ENCODE peak calls at places on chromosomes 6 and 20, in nine cellular contexts. V is psoas muscle, M is tibial nerve, H is brain microvascular endothelial cell, E is A549, K is AG10803, C is GM12865, Q is BJ, T is lower leg skin. N is an unnamed sample.

GRCh38 chr20:62651285-62652021 is 9.2 kb downstream of the SLCO4A1 start:
- DNase-seq in K (peak; percentile 12), H (peak; percentile 55), V (peak; percentile 82), T (peak; percentile 96), E (no peak), Q (no peak), M (no peak), C (peak; percentile 96), N (no peak)

GRCh38 chr20:46689754-46690085 is 476 bp upstream of the TP53RK start:
- DNase-seq in M (no peak), C (no peak), T (no peak), H (no peak), E (peak; percentile 28), Q (no peak), K (no peak), V (no peak), N (no peak)

GRCh38 chr20:3781153-3781910 is at the start of gene SPEF1:
- DNase-seq in Q (peak; percentile 86), M (peak; percentile 62), V (peak; percentile 82), H (peak; percentile 90), E (peak; percentile 100), T (peak; percentile 92), K (peak; percentile 92), C (peak; percentile 80), N (peak; percentile 80)

GRCh38 chr20:41344477-41344876 is 3.9 kb downstream of the LPIN3 start:
- DNase-seq in C (no peak), M (no peak), K (no peak), E (no peak), H (no peak), Q (no peak), V (no peak), T (no peak), N (no peak)

GRCh38 chr20:19812696-19813095 is 54.6 kb downstream of the RIN2 start:
- DNase-seq in Q (no peak), M (no peak), C (no peak), T (no peak), H (no peak), E (no peak), K (peak; percentile 57), V (no peak), N (no peak)

GRCh38 chr6:36386495-36387439 is 702 bp downstream of the ETV7 start:
- DNase-seq in K (peak; percentile 54), Q (no peak), M (no peak), T (no peak), C (no peak), E (peak; percentile 15), H (peak; percentile 56), V (no peak), N (peak; percentile 23)

GRCh38 chr6:32148722-32149576 is 2.8 kb downstream of the PRRT1 start:
- DNase-seq in K (no peak), C (no peak), Q (no peak), H (peak; percentile 33), E (no peak), V (peak; percentile 79), T (peak; percentile 94), M (no peak), N (no peak)

GRCh38 chr20:31572042-31572700 is 32.9 kb upstream of the ID1 start:
- DNase-seq in C (no peak), V (no peak), M (no peak), T (no peak), K (no peak), Q (no peak), H (no peak), E (no peak), N (no peak)

GRCh38 chr6:11889574-11889973 is 111.0 kb upstream of the ADTRP start:
- DNase-seq in E (no peak), C (no peak), V (no peak), H (no peak), Q (no peak), M (no peak), T (no peak), K (peak; percentile 22), N (no peak)

GRCh38 chr6:37783025-37783825 is 36.3 kb upstream of the ZFAND3 start:
- DNase-seq in V (peak; percentile 55), K (peak; percentile 41), C (no peak), M (no peak), H (no peak), T (no peak), E (no peak), Q (no peak), N (no peak)

GRCh38 chr6:168198302-168199180 is 119.5 kb upstream of the FRMD1 start:
- DNase-seq in M (no peak), V (no peak), K (no peak), H (no peak), E (no peak), Q (no peak), T (peak; percentile 72), C (no peak), N (no peak)

GRCh38 chr6:1255646-1256365 is 56.1 kb upstream of the FOXQ1 start:
- DNase-seq in M (no peak), C (no peak), V (no peak), Q (no peak), E (no peak), K (peak; percentile 84), H (no peak), T (peak; percentile 70), N (no peak)

GRCh38 chr20:602357-602970 is 7.6 kb downstream of the TCF15 start:
- DNase-seq in K (no peak), H (no peak), M (no peak), C (no peak), Q (no peak), T (no peak), E (no peak), V (peak; percentile 68), N (no peak)

GRCh38 chr6:159513914-159514313 is 179.1 kb downstream of the SOD2 start:
- DNase-seq in Q (no peak), V (no peak), T (no peak), E (no peak), K (no peak), C (no peak), H (no peak), M (no peak), N (no peak)

GRCh38 chr20:1508576-1508975 is 17.4 kb upstream of the SIRPB2 start:
- DNase-seq in Q (no peak), E (no peak), T (no peak), M (no peak), C (no peak), K (no peak), H (no peak), V (no peak), N (no peak)

GRCh38 chr6:106102967-106103727 is 17.0 kb downstream of the PRDM1 start:
- DNase-seq in T (no peak), E (no peak), M (no peak), Q (no peak), V (no peak), H (no peak), K (no peak), C (no peak), N (no peak)
- H3K4me3 ChIP-seq in T (no peak overlapping the region), E (no peak overlapping the region), M (no peak overlapping the region), Q (no peak overlapping the region), V (peak overlapping the region; percentile 34), H (no peak overlapping the region), K (no peak overlapping the region), C (peak overlapping the region; percentile 34), N (no peak overlapping the region)

DNA sequence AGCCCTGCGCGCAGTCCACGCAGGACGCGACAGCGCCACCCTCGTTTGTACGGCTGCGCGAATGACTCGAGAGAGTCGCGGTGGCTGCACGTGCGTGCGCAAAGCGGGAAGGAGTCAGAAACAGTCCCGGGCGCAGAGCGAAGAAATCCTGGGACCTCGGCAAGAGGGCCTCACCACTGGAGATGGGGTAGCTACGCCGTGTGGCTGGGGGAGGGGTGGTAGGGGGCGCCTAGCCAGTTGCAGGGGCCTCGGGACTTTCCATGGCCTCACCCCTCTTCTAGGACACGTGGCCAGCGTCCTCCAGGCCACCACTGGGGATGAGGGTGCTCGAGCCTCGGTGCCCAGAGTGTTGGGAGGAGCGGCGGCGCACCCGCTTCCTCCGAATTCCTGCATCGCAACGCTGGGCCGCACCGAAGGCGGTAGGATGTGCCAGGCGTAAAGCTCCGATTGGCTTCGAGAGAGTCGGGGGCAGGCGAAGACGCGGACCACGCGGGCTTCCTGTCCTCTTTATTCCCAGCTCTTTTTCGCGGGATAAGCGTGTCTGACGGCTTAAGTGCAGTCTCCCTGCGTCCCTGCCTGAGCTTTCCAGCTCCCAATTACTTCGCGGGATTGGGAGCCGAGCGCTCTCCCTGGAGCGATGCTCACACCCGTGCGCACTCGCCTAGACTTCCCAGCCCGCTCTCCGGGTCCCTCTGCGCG is 38.7 kb downstream of the NCR2 start:
- DNase-seq in K (no peak), H (no peak), Q (no peak), C (no peak), T (peak; percentile 56), E (no peak), V (no peak), M (no peak), N (no peak)
- TF ChIP-seq CTCF in K (no peak), H (no peak), Q (no peak), C (no peak), T (no peak), E (no peak), V (no peak), M (no peak), N (no peak)

DNA sequence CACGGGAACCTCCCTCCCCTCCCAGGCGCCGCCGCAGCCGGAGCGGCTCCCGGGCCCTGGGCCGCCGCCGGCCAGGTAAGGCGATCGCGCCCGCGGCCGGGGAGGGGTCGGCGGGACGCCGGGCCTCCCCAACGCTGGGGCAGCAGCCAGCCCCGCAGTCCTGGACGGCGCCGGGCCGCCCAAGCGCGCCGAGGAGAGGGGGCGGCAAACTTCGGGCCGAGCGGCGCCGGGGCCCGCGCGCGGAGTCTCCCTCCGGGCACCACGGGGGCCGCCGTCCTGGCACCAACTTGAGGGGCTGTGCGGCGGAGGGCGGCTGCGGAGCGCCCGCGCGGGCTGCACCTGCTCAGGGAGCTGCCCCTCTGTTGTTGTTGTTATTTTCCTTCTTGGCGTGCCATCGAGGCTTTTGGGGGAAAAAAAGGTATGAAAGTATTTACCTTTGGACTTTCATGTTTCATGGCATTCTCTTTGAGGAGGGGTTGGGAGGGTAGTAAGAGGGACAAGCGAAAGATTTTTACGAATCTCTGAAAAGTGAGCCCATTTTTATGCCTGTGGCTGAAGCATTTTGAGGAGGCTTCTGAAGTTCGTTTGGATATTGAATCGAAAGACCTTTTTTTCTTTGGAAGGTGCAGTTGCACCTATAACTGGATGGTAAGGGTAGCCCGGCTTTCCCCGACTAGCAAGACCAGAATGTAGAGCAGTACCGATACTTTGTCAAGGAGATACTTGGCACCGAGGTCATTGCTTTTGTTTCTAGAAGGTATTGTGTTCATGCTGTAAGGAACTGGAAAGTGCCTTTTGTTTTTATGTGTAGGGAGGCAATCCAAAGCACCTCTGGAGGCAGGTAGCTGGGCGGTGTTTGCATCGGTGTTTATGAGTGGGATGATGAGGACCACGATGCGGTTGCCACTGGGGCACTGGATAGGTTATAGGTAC is at the start of gene RNF182:
- DNase-seq in E (no peak), Q (no peak), C (no peak), T (no peak), V (no peak), H (no peak), M (no peak), K (no peak), N (no peak)
- H3K4me3 ChIP-seq in E (peak within 1 kb of the TSS; percentile 59), Q (peak within 1 kb of the TSS; percentile 52), C (peak within 1 kb of the TSS; percentile 8), T (no peak within 1 kb of the TSS), V (peak within 1 kb of the TSS; percentile 57), H (peak within 1 kb of the TSS; percentile 71), M (peak within 1 kb of the TSS; percentile 22), K (peak within 1 kb of the TSS; percentile 68), N (peak within 1 kb of the TSS; percentile 64)

DNA sequence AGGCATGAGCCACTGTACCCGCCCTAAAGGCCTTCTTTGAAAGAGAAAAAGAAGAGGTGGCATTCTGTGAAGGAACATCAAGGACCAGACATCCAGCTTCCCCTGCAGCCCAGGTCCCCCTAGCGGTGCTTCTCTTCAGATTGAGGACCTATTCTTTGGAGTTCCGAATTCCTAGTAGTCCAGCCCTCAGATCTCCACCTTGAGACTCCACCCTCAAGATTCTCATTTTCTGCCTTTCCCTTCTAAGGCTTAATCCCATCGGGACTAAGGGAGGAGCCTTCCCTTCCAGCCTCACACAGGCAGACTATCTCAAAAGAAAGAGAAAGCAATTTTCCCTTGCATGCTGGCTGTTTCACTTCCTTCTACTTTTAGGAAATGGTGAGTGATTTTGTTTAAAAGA is 32.5 kb downstream of the MUC22 start:
- DNase-seq in H (peak; percentile 44), T (no peak), M (peak; percentile 26), K (peak; percentile 60), C (peak; percentile 49), E (peak; percentile 49), V (no peak), Q (no peak), N (no peak)
- TF ChIP-seq CTCF in H (peak; percentile 76), T (no peak), M (no peak), K (peak; percentile 72), C (peak; percentile 57), E (peak; percentile 40), V (peak; percentile 54), Q (peak; percentile 71), N (peak; percentile 60)

N was measured in astrocyte of the cerebellum.